ENCODE peak calls at places on chromosome 10, in five cellular contexts. X is K562, Q is HCT116, H is H1, V is GM12878. T is an unnamed sample.

GRCh38 chr10:71735709-71736569 is 16.4 kb upstream of the C10orf105 start:
- DNase-seq in X (no peak), Q (no peak), H (no peak), V (no peak), T (peak)

GRCh38 chr10:110525349-110526260 is 27.9 kb downstream of the DUSP5 start:
- DNase-seq in X (no peak), Q (no peak), H (no peak), V (no peak), T (no peak)

GRCh38 chr10:122163182-122164027 is 107.7 kb upstream of the BTBD16 start:
- DNase-seq in X (no peak), Q (no peak), H (peak), V (no peak), T (no peak)

GRCh38 chr10:131727612-131728011 is 173.2 kb upstream of the PPP2R2D start:
- DNase-seq in X (no peak), Q (no peak), H (no peak), V (no peak), T (no peak)

GRCh38 chr10:44009891-44010290 is 361.2 kb upstream of the ZNF32 start:
- DNase-seq in X (no peak), Q (no peak), H (no peak), V (no peak), T (no peak)

GRCh38 chr10:132803595-132804210 is 17.8 kb upstream of the NKX6-2 start:
- DNase-seq in X (no peak), Q (no peak), H (no peak), V (no peak), T (no peak)

GRCh38 chr10:23643396-23643795 is 204.5 kb downstream of the OTUD1 start:
- DNase-seq in X (no peak), Q (no peak), H (peak), V (no peak), T (no peak)

GRCh38 chr10:97788552-97789442 is 17.0 kb upstream of the SFRP5 start:
- DNase-seq in X (peak), Q (no peak), H (no peak), V (no peak), T (no peak)

GRCh38 chr10:76311752-76312699 is 880.6 kb downstream of the LRMDA start:
- DNase-seq in X (peak), Q (peak), H (no peak), V (no peak), T (peak)

GRCh38 chr10:77114181-77114821 is 523.3 kb downstream of the KCNMA1 start:
- DNase-seq in X (no peak), Q (no peak), H (peak), V (no peak), T (no peak)

GRCh38 chr10:118531105-118531851 is 64.2 kb downstream of the PRLHR start:
- DNase-seq in X (peak), Q (no peak), H (no peak), V (no peak), T (no peak)

GRCh38 chr10:82811621-82812020 is 936.6 kb downstream of the NRG3 start:
- DNase-seq in X (no peak), Q (no peak), H (peak), V (no peak), T (no peak)

GRCh38 chr10:114221235-114221634 is 17.8 kb upstream of the VWA2 start:
- DNase-seq in X (no peak), Q (no peak), H (no peak), V (no peak), T (no peak)

GRCh38 chr10:49092477-49092876 is 22.8 kb downstream of the VSTM4 start:
- DNase-seq in X (no peak), Q (no peak), H (no peak), V (no peak), T (no peak)

GRCh38 chr10:120456626-120457430 is at the start of gene PLPP4:
- DNase-seq in X (peak), Q (no peak), H (no peak), V (no peak), T (peak)

GRCh38 chr10:76459016-76459415 is 1027.6 kb downstream of the LRMDA start:
- DNase-seq in X (no peak), Q (no peak), H (no peak), V (no peak), T (no peak)

GRCh38 chr10:117168135-117168674 is 29.1 kb upstream of the KCNK18 start:
- DNase-seq in X (peak), Q (no peak), H (no peak), V (no peak), T (peak)

GRCh38 chr10:89242340-89242680 is 9.3 kb downstream of the LIPA start:
- DNase-seq in X (no peak), Q (no peak), H (no peak), V (no peak), T (no peak)

GRCh38 chr10:47360419-47361040 is 12.4 kb downstream of the RBP3 start:
- DNase-seq in X (no peak), Q (no peak), H (no peak), V (no peak), T (no peak)

GRCh38 chr10:49761201-49761788 is 828 bp downstream of the OGDHL start:
- DNase-seq in X (peak), Q (no peak), H (no peak), V (no peak), T (no peak)

GRCh38 chr10:101001225-101002035 is 1.8 kb downstream of the LZTS2 start:
- DNase-seq in X (peak), Q (no peak), H (no peak), V (no peak), T (peak)

GRCh38 chr10:63421591-63421990 is 44.2 kb downstream of the JMJD1C start:
- DNase-seq in X (no peak), Q (no peak), H (no peak), V (peak), T (no peak)

GRCh38 chr10:61397175-61397986 is 55.8 kb downstream of the TMEM26 start:
- DNase-seq in X (no peak), Q (no peak), H (no peak), V (no peak), T (peak)

GRCh38 chr10:78332699-78333098 is 299.0 kb downstream of the RPS24 start:
- DNase-seq in X (no peak), Q (no peak), H (no peak), V (no peak), T (no peak)

GRCh38 chr10:5547934-5548660 is 23.3 kb downstream of the CALML3 start:
- DNase-seq in X (no peak), Q (peak), H (no peak), V (no peak), T (peak)

GRCh38 chr10:78218833-78219490 is 185.3 kb downstream of the RPS24 start:
- DNase-seq in X (no peak), Q (no peak), H (no peak), V (no peak), T (no peak)

GRCh38 chr10:88162852-88163251 is 299.4 kb downstream of the PTEN start:
- DNase-seq in X (no peak), Q (no peak), H (no peak), V (no peak), T (no peak)

GRCh38 chr10:83983578-83984255 is 155.6 kb upstream of the GHITM start:
- DNase-seq in X (peak), Q (peak), H (no peak), V (no peak), T (peak)

GRCh38 chr10:20105236-20105635 is 289.0 kb downstream of the PLXDC2 start:
- DNase-seq in X (no peak), Q (no peak), H (no peak), V (no peak), T (no peak)
- TF ChIP-seq JUND in X (no peak), Q (no peak), H (no peak), V (no peak), T (no peak)

GRCh38 chr10:70323697-70324340 is 40.0 kb upstream of the NPFFR1 start:
- DNase-seq in X (no peak), Q (no peak), H (no peak), V (no peak), T (no peak)
- TF ChIP-seq JUND in X (no peak), Q (no peak), H (no peak), V (no peak), T (no peak)

GRCh38 chr10:26855186-26855585 is 5.6 kb downstream of the ABI1 start:
- DNase-seq in X (no peak), Q (no peak), H (no peak), V (no peak), T (no peak)
- TF ChIP-seq JUND in X (no peak), Q (no peak), H (no peak), V (no peak), T (no peak)

DNA sequence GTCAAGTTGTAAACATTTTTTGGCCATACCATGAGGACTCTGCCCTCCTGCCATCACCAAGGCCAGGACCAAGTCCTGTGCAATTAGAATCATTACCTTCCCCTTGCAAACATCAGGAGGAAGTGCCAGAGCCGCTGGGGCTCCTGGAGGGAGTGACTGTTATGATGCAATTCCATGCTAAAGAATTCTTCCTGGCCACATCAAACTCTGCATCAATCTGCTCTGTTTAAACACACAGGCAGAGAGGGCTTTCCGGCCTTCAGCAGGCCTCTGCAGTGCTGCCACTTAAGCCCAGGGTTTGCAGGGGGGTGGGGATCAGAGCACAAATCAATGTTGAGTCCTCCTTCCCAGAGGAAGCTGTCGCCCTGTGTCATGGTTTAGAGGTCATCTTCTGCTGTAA is 58.1 kb downstream of the CTBP2 start:
- DNase-seq in X (no peak), Q (no peak), H (no peak), V (no peak), T (no peak)
- TF ChIP-seq JUND in X (no peak), Q (no peak), H (no peak), V (no peak), T (no peak)

GRCh38 chr10:73075829-73076228 is 20.8 kb downstream of the P4HA1 start:
- DNase-seq in X (no peak), Q (no peak), H (no peak), V (no peak), T (no peak)

GRCh38 chr10:73073627-73074026 is 23.0 kb downstream of the P4HA1 start:
- DNase-seq in X (no peak), Q (no peak), H (no peak), V (no peak), T (no peak)

GRCh38 chr10:73079779-73080178 is 16.9 kb downstream of the P4HA1 start:
- DNase-seq in X (no peak), Q (no peak), H (no peak), V (no peak), T (no peak)

GRCh38 chr10:73076361-73077183 is 20.1 kb downstream of the P4HA1 start:
- DNase-seq in X (no peak), Q (no peak), H (no peak), V (no peak), T (no peak)
- TF ChIP-seq JUND in X (no peak), Q (no peak), H (no peak), V (no peak), T (no peak)

GRCh38 chr10:125038637-125039036 is 96.7 kb downstream of the ZRANB1 start:
- DNase-seq in X (no peak), Q (peak), H (no peak), V (no peak), T (peak)
- TF ChIP-seq JUND in X (no peak), Q (no peak), H (no peak), V (no peak), T (no peak)

DNA sequence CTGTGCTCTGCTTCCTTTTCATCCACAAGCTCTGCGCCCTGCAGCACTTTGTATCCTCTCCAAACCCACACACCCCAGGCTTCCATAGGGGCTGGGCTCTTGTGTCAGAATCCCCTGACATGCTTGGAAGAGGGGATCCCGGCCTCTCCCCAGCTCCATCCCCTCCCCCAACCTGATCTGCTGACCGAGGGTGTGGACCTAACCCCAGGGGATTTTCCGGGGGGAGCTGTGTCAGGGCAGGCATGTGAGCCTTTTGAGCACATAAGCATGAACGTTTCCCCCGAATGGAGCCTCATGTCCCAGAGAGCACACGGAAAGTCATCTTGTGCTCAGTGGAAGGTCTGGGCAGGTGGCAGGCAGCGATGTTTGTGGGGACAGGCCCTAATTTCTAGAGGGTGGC is 17.7 kb downstream of the GPR26 start:
- DNase-seq in X (no peak), Q (no peak), H (no peak), V (no peak), T (no peak)
- TF ChIP-seq JUND in X (no peak), Q (no peak), H (no peak), V (no peak), T (no peak)

GRCh38 chr10:13795653-13796555 is 209.1 kb downstream of the PRPF18 start:
- DNase-seq in X (no peak), Q (no peak), H (no peak), V (no peak), T (no peak)

GRCh38 chr10:13791483-13791882 is 204.7 kb downstream of the PRPF18 start:
- DNase-seq in X (no peak), Q (no peak), H (no peak), V (no peak), T (no peak)

GRCh38 chr10:13797171-13797570 is 210.4 kb downstream of the PRPF18 start:
- DNase-seq in X (no peak), Q (no peak), H (no peak), V (no peak), T (no peak)

GRCh38 chr10:13792011-13792410 is 205.2 kb downstream of the PRPF18 start:
- DNase-seq in X (no peak), Q (no peak), H (no peak), V (no peak), T (no peak)

GRCh38 chr10:13794982-13795381 is 208.2 kb downstream of the PRPF18 start:
- DNase-seq in X (no peak), Q (no peak), H (no peak), V (no peak), T (no peak)
- TF ChIP-seq JUND in X (no peak), Q (no peak), H (no peak), V (no peak), T (no peak)

GRCh38 chr10:115706482-115707076 is 566.4 kb downstream of the GFRA1 start:
- DNase-seq in X (no peak), Q (peak), H (no peak), V (no peak), T (no peak)
- TF ChIP-seq JUND in X (no peak), Q (no peak), H (no peak), V (no peak), T (no peak)

T was measured in T47D.